ENCODE peak calls at places on chromosomes 11 and 22, in nine cellular contexts. O, Y, K, A, V, M, T, G and R are unnamed samples.

GRCh38 chr11:32792948-32793475 is 1.4 kb downstream of the CCDC73 start:
- DNase-seq in K (peak), T (peak), M (peak), A (peak), Y (peak), G (peak), O (peak), V (peak), R (peak)

GRCh38 chr11:27055065-27055682 is 14.6 kb downstream of the BBOX1 start:
- DNase-seq in T (no peak), G (no peak), Y (no peak), K (no peak), A (no peak), V (no peak), O (no peak), M (no peak), R (no peak)

GRCh38 chr22:46697811-46698515 is 40.1 kb downstream of the CERK start:
- DNase-seq in O (no peak), A (no peak), K (no peak), G (no peak), Y (no peak), T (no peak), M (no peak), V (no peak), R (no peak)

GRCh38 chr11:63023851-63024648 is 8.4 kb upstream of the SLC22A8 start:
- DNase-seq in T (peak), V (peak), K (peak), A (peak), M (peak), Y (peak), G (peak), O (peak), R (peak)

GRCh38 chr11:57345555-57346151 is 7.5 kb downstream of the P2RX3 start:
- DNase-seq in Y (peak), A (peak), M (peak), T (peak), G (peak), O (peak), V (peak), K (peak), R (peak)

GRCh38 chr11:47433157-47433556 is 6.9 kb upstream of the PSMC3 start:
- DNase-seq in T (no peak), A (no peak), V (no peak), M (no peak), G (no peak), Y (no peak), K (no peak), O (no peak), R (no peak)

GRCh38 chr11:662689-663274 is 25.7 kb downstream of the DRD4 start:
- DNase-seq in K (peak), Y (peak), O (no peak), A (peak), T (peak), G (peak), M (peak), V (peak), R (peak)

GRCh38 chr11:47917643-47918369 is 62.6 kb upstream of the PTPRJ start:
- DNase-seq in K (peak), T (no peak), V (peak), O (no peak), G (peak), A (peak), Y (no peak), M (no peak), R (no peak)

GRCh38 chr11:113923572-113923971 is 19.0 kb downstream of the HTR3B start:
- DNase-seq in V (no peak), K (no peak), A (no peak), T (no peak), M (no peak), G (no peak), Y (no peak), O (no peak), R (no peak)

GRCh38 chr22:45039206-45039605 is 29.4 kb upstream of the PHF21B start:
- DNase-seq in O (no peak), Y (no peak), V (no peak), A (no peak), G (no peak), K (no peak), M (no peak), T (no peak), R (no peak)

GRCh38 chr11:45025716-45026492 is 75.2 kb upstream of the TP53I11 start:
- DNase-seq in K (no peak), G (peak), A (peak), Y (peak), O (no peak), M (no peak), V (peak), T (peak), R (no peak)

GRCh38 chr22:40326905-40327735 is 19.2 kb upstream of the ADSL start:
- DNase-seq in M (no peak), G (no peak), T (no peak), Y (no peak), K (peak), O (peak), V (no peak), A (no peak), R (no peak)

GRCh38 chr11:128630367-128631230 is 43.2 kb upstream of the ETS1 start:
- DNase-seq in M (peak), A (peak), Y (peak), V (peak), G (peak), K (peak), O (peak), T (peak), R (peak)

GRCh38 chr11:61575886-61576516 is 4.9 kb downstream of the SYT7 start:
- DNase-seq in K (no peak), T (no peak), O (no peak), G (peak), V (no peak), M (no peak), A (no peak), Y (no peak), R (no peak)

GRCh38 chr11:101584651-101585050 is 844 bp upstream of the TRPC6 start:
- DNase-seq in M (no peak), O (no peak), T (no peak), Y (no peak), A (peak), V (no peak), K (no peak), G (no peak), R (no peak)

GRCh38 chr11:129854229-129854805 is 38.7 kb downstream of the TMEM45B start:
- DNase-seq in M (no peak), A (peak), T (no peak), G (no peak), K (no peak), Y (no peak), O (no peak), V (no peak), R (no peak)

GRCh38 chr11:43631732-43632131 is 48.8 kb upstream of the HSD17B12 start:
- DNase-seq in G (no peak), T (no peak), O (no peak), A (no peak), K (no peak), Y (no peak), M (no peak), V (no peak), R (no peak)